ENCODE peak calls at places on chromosomes 7 and 10, in four cellular contexts. One of them, this sample, is unnamed.

GRCh38 chr10:93837783-93838677 is 55.7 kb upstream of the SLC35G1 start:
- DNase-seq in stimulated activated CD4-positive, alpha-beta T cell treated with anti-CD3 and anti-CD28 coated beads, Interleukin-2, amount 100 ng/mL, for 48 hours: no peak
- DNase-seq in IMR-90: no peak
- DNase-seq in T-helper 2 cell: no peak
- DNase-seq in this sample: no peak

GRCh38 chr7:7738177-7738576 is 19.8 kb upstream of the RPA3 start:
- DNase-seq in T-helper 2 cell: no peak
- DNase-seq in IMR-90: no peak
- DNase-seq in stimulated activated CD4-positive, alpha-beta T cell treated with anti-CD3 and anti-CD28 coated beads, Interleukin-2, amount 100 ng/mL, for 48 hours: no peak
- DNase-seq in this sample: no peak

GRCh38 chr7:39228946-39229345 is 251.2 kb downstream of the POU6F2 start:
- DNase-seq in IMR-90: peak; percentile 0
- DNase-seq in stimulated activated CD4-positive, alpha-beta T cell treated with anti-CD3 and anti-CD28 coated beads, Interleukin-2, amount 100 ng/mL, for 48 hours: no peak
- DNase-seq in T-helper 2 cell: no peak
- DNase-seq in this sample: peak; percentile 30

GRCh38 chr10:43264324-43264986 is 2.4 kb downstream of the RASGEF1A start:
- DNase-seq in stimulated activated CD4-positive, alpha-beta T cell treated with anti-CD3 and anti-CD28 coated beads, Interleukin-2, amount 100 ng/mL, for 48 hours: no peak
- DNase-seq in T-helper 2 cell: no peak
- DNase-seq in IMR-90: no peak
- DNase-seq in this sample: no peak

GRCh38 chr7:1948887-1949680 is 279.0 kb downstream of the ELFN1 start:
- DNase-seq in stimulated activated CD4-positive, alpha-beta T cell treated with anti-CD3 and anti-CD28 coated beads, Interleukin-2, amount 100 ng/mL, for 48 hours: no peak
- DNase-seq in IMR-90: no peak
- DNase-seq in T-helper 2 cell: no peak
- DNase-seq in this sample: no peak

GRCh38 chr7:1099154-1099542 is 11.2 kb downstream of the GPER1 start:
- DNase-seq in T-helper 2 cell: no peak
- DNase-seq in stimulated activated CD4-positive, alpha-beta T cell treated with anti-CD3 and anti-CD28 coated beads, Interleukin-2, amount 100 ng/mL, for 48 hours: no peak
- DNase-seq in IMR-90: no peak
- DNase-seq in this sample: no peak

GRCh38 chr7:24778543-24779282 is 21.4 kb upstream of the GSDME start:
- DNase-seq in IMR-90: peak; percentile 95
- DNase-seq in T-helper 2 cell: no peak
- DNase-seq in stimulated activated CD4-positive, alpha-beta T cell treated with anti-CD3 and anti-CD28 coated beads, Interleukin-2, amount 100 ng/mL, for 48 hours: no peak
- DNase-seq in this sample: peak; percentile 86

GRCh38 chr10:79333513-79333912 is 13.8 kb upstream of the PPIF start:
- DNase-seq in T-helper 2 cell: no peak
- DNase-seq in stimulated activated CD4-positive, alpha-beta T cell treated with anti-CD3 and anti-CD28 coated beads, Interleukin-2, amount 100 ng/mL, for 48 hours: no peak
- DNase-seq in IMR-90: peak; percentile 86
- DNase-seq in this sample: peak; percentile 69

GRCh38 chr7:140222797-140223196 is 46.0 kb upstream of the KDM7A start:
- DNase-seq in T-helper 2 cell: no peak
- DNase-seq in IMR-90: no peak
- DNase-seq in stimulated activated CD4-positive, alpha-beta T cell treated with anti-CD3 and anti-CD28 coated beads, Interleukin-2, amount 100 ng/mL, for 48 hours: no peak
- DNase-seq in this sample: no peak

GRCh38 chr10:96401036-96401435 is 42.2 kb upstream of the OPALIN start:
- DNase-seq in IMR-90: no peak
- DNase-seq in stimulated activated CD4-positive, alpha-beta T cell treated with anti-CD3 and anti-CD28 coated beads, Interleukin-2, amount 100 ng/mL, for 48 hours: no peak
- DNase-seq in T-helper 2 cell: no peak
- DNase-seq in this sample: no peak

GRCh38 chr10:131663411-131663810 is 237.4 kb upstream of the PPP2R2D start:
- DNase-seq in stimulated activated CD4-positive, alpha-beta T cell treated with anti-CD3 and anti-CD28 coated beads, Interleukin-2, amount 100 ng/mL, for 48 hours: no peak
- DNase-seq in IMR-90: no peak
- DNase-seq in T-helper 2 cell: no peak
- DNase-seq in this sample: no peak

GRCh38 chr10:70964281-70964680 is 75.9 kb upstream of the PCBD1 start:
- DNase-seq in IMR-90: no peak
- DNase-seq in stimulated activated CD4-positive, alpha-beta T cell treated with anti-CD3 and anti-CD28 coated beads, Interleukin-2, amount 100 ng/mL, for 48 hours: no peak
- DNase-seq in T-helper 2 cell: no peak
- DNase-seq in this sample: no peak